ENCODE peak calls at places on chromosome 19, in eight cellular contexts. L, K, H, E, T, X, F and D are unnamed samples.

GRCh38 chr19:43524922-43525835 is 1.8 kb downstream of the ETHE1 start:
- DNase-seq in L (no peak), K (peak; percentile 41), H (peak; percentile 94), E (peak; percentile 71), T (peak; percentile 37), X (peak; percentile 22), F (peak; percentile 65), D (peak; percentile 58)

GRCh38 chr19:5954293-5954692 is 23.6 kb downstream of the RANBP3 start:
- DNase-seq in L (no peak), K (no peak), H (no peak), E (no peak), T (no peak), X (no peak), F (no peak), D (no peak)

GRCh38 chr19:38932425-38933179 is 1.9 kb downstream of the MRPS12 start:
- DNase-seq in L (no peak), K (no peak), H (no peak), E (no peak), T (peak; percentile 69), X (peak; percentile 32), F (no peak), D (peak; percentile 72)

GRCh38 chr19:6862673-6863078 is 24.7 kb upstream of the ADGRE1 start:
- DNase-seq in L (peak; percentile 29), K (peak; percentile 73), H (peak; percentile 96), E (peak; percentile 78), T (peak; percentile 85), X (peak; percentile 73), F (peak; percentile 78), D (peak; percentile 94)

GRCh38 chr19:19997656-19998268 is 41.5 kb downstream of the ZNF682 start:
- DNase-seq in L (no peak), K (peak; percentile 14), H (no peak), E (peak; percentile 57), T (no peak), X (no peak), F (peak; percentile 27), D (peak; percentile 2)

GRCh38 chr19:14363203-14364097 is 17.8 kb upstream of the ADGRE5 start:
- DNase-seq in L (no peak), K (peak; percentile 78), H (peak; percentile 94), E (peak; percentile 51), T (peak; percentile 50), X (peak; percentile 40), F (peak; percentile 50), D (peak; percentile 63)

GRCh38 chr19:13640611-13641010 is 123.7 kb upstream of the MRI1 start:
- DNase-seq in L (no peak), K (no peak), H (no peak), E (no peak), T (no peak), X (no peak), F (no peak), D (no peak)

GRCh38 chr19:47255947-47256687 is at the start of gene CCDC9:
- DNase-seq in L (peak; percentile 89), K (peak; percentile 97), H (peak; percentile 99), E (peak; percentile 99), T (peak; percentile 97), X (peak; percentile 97), F (peak; percentile 98), D (peak; percentile 98)

GRCh38 chr19:13996928-13997636 is 9.0 kb downstream of the RFX1 start:
- DNase-seq in L (no peak), K (peak; percentile 9), H (no peak), E (no peak), T (no peak), X (no peak), F (no peak), D (no peak)

GRCh38 chr19:1523412-1524205 is at the start of gene PLK5:
- DNase-seq in L (no peak), K (no peak), H (no peak), E (no peak), T (no peak), X (no peak), F (no peak), D (no peak)

GRCh38 chr19:1522838-1523237 is 1.0 kb upstream of the PLK5 start:
- DNase-seq in L (no peak), K (no peak), H (no peak), E (no peak), T (no peak), X (no peak), F (no peak), D (no peak)

GRCh38 chr19:1524972-1525325 is 1.1 kb downstream of the PLK5 start:
- DNase-seq in L (no peak), K (no peak), H (no peak), E (no peak), T (no peak), X (no peak), F (no peak), D (no peak)

GRCh38 chr19:1525343-1525742 is 1.5 kb downstream of the PLK5 start:
- DNase-seq in L (no peak), K (no peak), H (no peak), E (no peak), T (no peak), X (no peak), F (no peak), D (no peak)

GRCh38 chr19:1524206-1524971 is 512 bp downstream of the PLK5 start:
- DNase-seq in L (no peak), K (no peak), H (no peak), E (no peak), T (no peak), X (no peak), F (no peak), D (no peak)
- H3K4me3 ChIP-seq in L (no peak overlapping the region), K (peak overlapping the region; percentile 42), H (no peak overlapping the region), E (no peak overlapping the region), T (no peak overlapping the region), X (no peak overlapping the region), F (peak overlapping the region; percentile 13), D (no peak overlapping the region)

DNA sequence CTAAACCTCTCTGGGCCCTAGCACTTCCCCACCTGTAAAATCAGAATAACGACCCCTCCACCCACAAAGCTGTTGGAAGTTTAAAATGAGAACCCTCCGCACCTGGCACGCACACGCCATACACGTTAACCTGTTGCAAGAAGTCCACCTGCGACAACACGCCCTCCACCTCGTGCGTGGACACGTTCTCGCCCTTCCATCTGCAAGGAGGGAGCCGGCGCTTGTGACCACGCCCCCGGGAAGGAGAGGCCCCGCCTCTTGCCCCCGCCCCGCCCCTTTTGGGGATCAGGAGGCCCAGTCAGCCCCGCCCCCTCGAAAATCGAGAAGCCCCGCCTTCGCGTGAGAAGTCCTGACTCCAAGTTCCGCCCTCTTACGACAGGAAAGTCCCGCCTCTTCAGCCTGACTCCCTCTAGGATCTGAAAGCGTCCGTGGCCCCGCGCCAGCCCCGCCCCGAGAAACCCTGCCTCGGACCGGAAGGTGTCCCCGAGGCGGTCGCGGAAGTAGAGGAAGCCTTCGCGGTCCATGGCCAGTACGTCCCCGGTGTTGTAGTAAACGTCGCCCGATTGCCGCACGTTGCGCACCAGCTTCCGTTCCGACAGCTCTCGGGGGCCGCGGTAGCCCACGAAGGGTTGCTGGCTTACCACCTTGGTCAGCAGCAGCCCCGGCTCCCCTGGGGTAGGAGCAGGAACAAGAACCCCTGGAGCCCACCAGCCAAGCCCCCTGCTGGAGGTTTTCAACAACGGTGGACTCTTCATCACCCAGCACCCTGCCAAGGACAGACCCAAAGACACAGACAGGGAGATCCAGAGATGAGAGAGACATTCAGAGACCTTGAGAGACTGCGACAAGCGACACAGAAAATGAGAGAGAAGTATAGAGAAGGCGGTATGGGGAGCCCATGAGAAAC is 12.5 kb downstream of the SLC27A5 start:
- DNase-seq in L (peak; percentile 96), K (peak; percentile 100), H (peak; percentile 100), E (peak; percentile 100), T (peak; percentile 99), X (peak; percentile 99), F (peak; percentile 99), D (peak; percentile 100)
- TF ChIP-seq CTCF in L (peak; percentile 50), K (peak; percentile 16), H (no peak), E (no peak), T (peak; percentile 63), X (peak; percentile 41), F (peak; percentile 26), D (peak; percentile 20)

GRCh38 chr19:11261902-11262839 is at the start of gene DOCK6:
- DNase-seq in L (no peak), K (peak; percentile 49), H (no peak), E (peak; percentile 56), T (no peak), X (no peak), F (peak; percentile 58), D (peak; percentile 45)

GRCh38 chr19:11261431-11261901 is 858 bp downstream of the DOCK6 start:
- DNase-seq in L (no peak), K (no peak), H (no peak), E (no peak), T (no peak), X (no peak), F (no peak), D (no peak)

GRCh38 chr19:11257827-11258380 is 4.4 kb downstream of the DOCK6 start:
- DNase-seq in L (no peak), K (no peak), H (no peak), E (no peak), T (no peak), X (no peak), F (no peak), D (no peak)

GRCh38 chr19:11263726-11264125 is 1.4 kb upstream of the DOCK6 start:
- DNase-seq in L (no peak), K (no peak), H (no peak), E (no peak), T (no peak), X (no peak), F (no peak), D (no peak)

DNA sequence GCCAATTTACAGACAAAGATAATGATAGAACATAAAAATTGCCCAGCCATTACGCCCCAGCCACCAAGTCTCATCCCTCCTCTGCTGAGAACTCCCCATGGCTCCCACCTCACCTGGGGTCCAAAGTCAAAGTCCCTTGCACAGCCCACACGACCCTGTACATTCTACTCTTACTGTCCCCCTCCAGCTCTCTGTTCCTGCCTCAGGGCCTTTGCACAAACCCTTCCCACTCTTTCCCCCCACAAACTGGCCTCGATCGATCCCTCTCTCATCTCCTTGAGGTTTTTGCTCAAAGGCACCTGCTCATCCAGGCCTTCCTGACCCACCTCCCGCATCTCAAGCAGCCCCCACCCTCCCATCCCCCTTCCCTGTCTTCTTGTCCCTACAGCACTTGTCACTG is 1.3 kb downstream of the DOCK6 start:
- DNase-seq in L (no peak), K (no peak), H (no peak), E (no peak), T (no peak), X (no peak), F (no peak), D (no peak)
- H3K4me3 ChIP-seq in L (peak overlapping the region; percentile 79), K (peak overlapping the region; percentile 70), H (no peak overlapping the region), E (no peak overlapping the region), T (no peak overlapping the region), X (no peak overlapping the region), F (peak overlapping the region; percentile 97), D (no peak overlapping the region)

DNA sequence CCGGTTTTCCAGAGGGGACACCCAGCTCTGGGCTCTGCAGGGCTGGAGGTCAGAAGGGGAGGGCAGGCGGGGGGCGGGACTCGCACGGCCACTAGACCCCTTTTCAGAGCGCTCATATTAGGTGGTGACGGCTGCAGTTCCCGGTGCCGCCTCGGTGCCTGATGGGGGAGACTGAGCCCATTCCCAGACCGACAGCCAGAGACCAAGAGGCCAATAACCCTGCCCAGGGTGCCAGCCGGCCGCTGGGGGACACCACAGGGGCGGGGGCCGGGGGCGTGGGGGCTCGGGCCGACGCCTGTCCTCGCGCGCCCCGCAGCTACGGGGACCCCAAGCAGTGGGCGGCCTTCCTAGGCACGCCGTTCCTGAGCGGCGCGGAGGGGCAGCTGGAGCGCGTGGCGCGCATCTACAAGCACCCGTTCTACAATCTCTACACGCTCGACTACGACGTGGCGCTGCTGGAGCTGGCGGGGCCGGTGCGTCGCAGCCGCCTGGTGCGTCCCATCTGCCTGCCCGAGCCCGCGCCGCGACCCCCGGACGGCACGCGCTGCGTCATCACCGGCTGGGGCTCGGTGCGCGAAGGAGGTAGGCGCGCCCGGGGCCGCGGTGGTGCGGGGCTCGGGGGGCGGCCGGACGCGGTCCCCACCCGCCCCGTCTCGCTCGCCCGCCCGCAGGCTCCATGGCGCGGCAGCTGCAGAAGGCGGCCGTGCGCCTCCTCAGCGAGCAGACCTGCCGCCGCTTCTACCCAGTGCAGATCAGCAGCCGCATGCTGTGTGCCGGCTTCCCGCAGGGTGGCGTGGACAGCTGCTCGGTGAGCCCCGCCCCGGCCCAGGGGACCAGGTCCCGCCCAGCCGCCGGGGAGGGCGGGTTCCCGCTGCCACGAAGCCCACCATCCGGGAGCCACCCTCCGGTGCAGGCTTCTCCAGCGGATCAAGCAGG is 2.4 kb downstream of the TIMM13 start:
- DNase-seq in L (peak; percentile 33), K (peak; percentile 70), H (peak; percentile 88), E (peak; percentile 60), T (peak; percentile 83), X (peak; percentile 66), F (peak; percentile 30), D (no peak)
- TF ChIP-seq CTCF in L (peak; percentile 53), K (peak; percentile 41), H (no peak), E (peak; percentile 31), T (peak; percentile 44), X (peak; percentile 34), F (no peak), D (no peak)